ENCODE peak calls at places on chromosome 21, in four cellular contexts. One of them, this sample, is unnamed.

GRCh38 chr21:38086580-38086979 is 170.2 kb upstream of the KCNJ15 start:
- DNase-seq in amygdala: no peak
- DNase-seq in activated T-cell treated with anti-CD3 and anti-CD28 coated beads, Interleukin-2, amount 50 U/mL, for 24 hours: no peak
- DNase-seq in ELF-1: no peak
- DNase-seq in this sample: no peak

GRCh38 chr21:15400905-15401304 is 328.9 kb upstream of the USP25 start:
- DNase-seq in activated T-cell treated with anti-CD3 and anti-CD28 coated beads, Interleukin-2, amount 50 U/mL, for 24 hours: no peak
- DNase-seq in amygdala: no peak
- DNase-seq in ELF-1: no peak
- DNase-seq in this sample: no peak

GRCh38 chr21:44505673-44506278 is 34.2 kb downstream of the KRTAP10-1 start:
- DNase-seq in activated T-cell treated with anti-CD3 and anti-CD28 coated beads, Interleukin-2, amount 50 U/mL, for 24 hours: no peak
- DNase-seq in ELF-1: no peak
- DNase-seq in amygdala: no peak
- DNase-seq in this sample: no peak

GRCh38 chr21:45570826-45571601 is 28.8 kb upstream of the SLC19A1 start:
- DNase-seq in amygdala: no peak
- DNase-seq in ELF-1: no peak
- DNase-seq in activated T-cell treated with anti-CD3 and anti-CD28 coated beads, Interleukin-2, amount 50 U/mL, for 24 hours: no peak
- DNase-seq in this sample: no peak

GRCh38 chr21:38495242-38495641 is 3.0 kb downstream of the ERG start:
- DNase-seq in ELF-1: no peak
- DNase-seq in activated T-cell treated with anti-CD3 and anti-CD28 coated beads, Interleukin-2, amount 50 U/mL, for 24 hours: no peak
- DNase-seq in amygdala: no peak
- DNase-seq in this sample: no peak

GRCh38 chr21:42781150-42781980 is 98.0 kb downstream of the WDR4 start:
- DNase-seq in activated T-cell treated with anti-CD3 and anti-CD28 coated beads, Interleukin-2, amount 50 U/mL, for 24 hours: peak
- DNase-seq in amygdala: no peak
- DNase-seq in ELF-1: peak
- DNase-seq in this sample: no peak

GRCh38 chr21:25772680-25773079 is 37.9 kb downstream of the GABPA start:
- DNase-seq in amygdala: no peak
- DNase-seq in activated T-cell treated with anti-CD3 and anti-CD28 coated beads, Interleukin-2, amount 50 U/mL, for 24 hours: no peak
- DNase-seq in ELF-1: no peak
- DNase-seq in this sample: no peak

GRCh38 chr21:41504030-41504429 is 3.9 kb downstream of the TMPRSS2 start:
- DNase-seq in amygdala: no peak
- DNase-seq in activated T-cell treated with anti-CD3 and anti-CD28 coated beads, Interleukin-2, amount 50 U/mL, for 24 hours: no peak
- DNase-seq in ELF-1: no peak
- DNase-seq in this sample: no peak

GRCh38 chr21:23861908-23862504 is 1745.3 kb downstream of the MRPL39 start:
- DNase-seq in activated T-cell treated with anti-CD3 and anti-CD28 coated beads, Interleukin-2, amount 50 U/mL, for 24 hours: no peak
- DNase-seq in ELF-1: no peak
- DNase-seq in amygdala: no peak
- DNase-seq in this sample: no peak

GRCh38 chr21:17552410-17552809 is 39.6 kb downstream of the CXADR start:
- DNase-seq in activated T-cell treated with anti-CD3 and anti-CD28 coated beads, Interleukin-2, amount 50 U/mL, for 24 hours: no peak
- DNase-seq in amygdala: no peak
- DNase-seq in ELF-1: no peak
- DNase-seq in this sample: no peak